ENCODE peak calls at places on chromosomes 1 and 21, in five cellular contexts. B, C, U, P and Y are unnamed samples.

GRCh38 chr21:27796106-27796505 is 829.2 kb upstream of the ADAMTS5 start:
- DNase-seq in B (no peak), C (peak), U (no peak), P (peak), Y (no peak)

GRCh38 chr1:84973493-84974334 is 23.2 kb downstream of the MCOLN2 start:
- DNase-seq in B (no peak), C (no peak), U (no peak), P (no peak), Y (no peak)

GRCh38 chr1:247212914-247213617 is 41.2 kb upstream of the ZNF124 start:
- DNase-seq in B (no peak), C (no peak), U (no peak), P (no peak), Y (no peak)

GRCh38 chr21:45351526-45352275 is 53.3 kb upstream of the COL18A1 start:
- DNase-seq in B (no peak), C (peak), U (no peak), P (no peak), Y (no peak)

GRCh38 chr1:58922302-58923089 is 138.6 kb upstream of the JUN start:
- DNase-seq in B (no peak), C (peak), U (no peak), P (no peak), Y (peak)

GRCh38 chr1:110393286-110393685 is 2.5 kb upstream of the SLC16A4 start:
- DNase-seq in B (no peak), C (no peak), U (no peak), P (no peak), Y (no peak)

GRCh38 chr1:92446546-92446945 is 40.2 kb downstream of the GFI1 start:
- DNase-seq in B (peak), C (peak), U (no peak), P (no peak), Y (no peak)

GRCh38 chr21:38142226-38142625 is 114.6 kb upstream of the KCNJ15 start:
- DNase-seq in B (no peak), C (no peak), U (no peak), P (no peak), Y (no peak)

GRCh38 chr1:78426398-78426797 is 64.4 kb upstream of the PTGFR start:
- DNase-seq in B (no peak), C (no peak), U (no peak), P (no peak), Y (no peak)

GRCh38 chr1:46183119-46183842 is 7.0 kb upstream of the P3R3URF start:
- DNase-seq in B (no peak), C (peak), U (peak), P (no peak), Y (no peak)

GRCh38 chr1:209417761-209418160 is 165.8 kb upstream of the CAMK1G start:
- DNase-seq in B (no peak), C (no peak), U (no peak), P (no peak), Y (no peak)

GRCh38 chr1:59674605-59675004 is 140.1 kb upstream of the HOOK1 start:
- DNase-seq in B (no peak), C (peak), U (no peak), P (no peak), Y (no peak)

GRCh38 chr1:32716312-32717126 is 13.9 kb upstream of the SYNC start:
- DNase-seq in B (peak), C (no peak), U (peak), P (peak), Y (no peak)

GRCh38 chr1:205989786-205990185 is 13.4 kb downstream of the RAB7B start:
- DNase-seq in B (no peak), C (no peak), U (no peak), P (no peak), Y (no peak)

GRCh38 chr1:170967042-170967910 is 31.9 kb downstream of the MROH9 start:
- DNase-seq in B (no peak), C (peak), U (peak), P (peak), Y (no peak)

GRCh38 chr1:33683913-33684312 is 180.0 kb upstream of the HMGB4 start:
- DNase-seq in B (no peak), C (no peak), U (no peak), P (peak), Y (no peak)

GRCh38 chr1:48242126-48242736 is 19.7 kb downstream of the SLC5A9 start:
- DNase-seq in B (no peak), C (no peak), U (no peak), P (no peak), Y (no peak)

GRCh38 chr1:77847621-77848080 is 40.8 kb upstream of the NEXN start:
- DNase-seq in B (no peak), C (no peak), U (no peak), P (no peak), Y (peak)

GRCh38 chr1:172252296-172252695 is 168.2 kb upstream of the C1orf105 start:
- DNase-seq in B (no peak), C (no peak), U (no peak), P (no peak), Y (no peak)

GRCh38 chr21:38352536-38353219 is 95.9 kb downstream of the KCNJ15 start:
- DNase-seq in B (peak), C (peak), U (peak), P (peak), Y (no peak)

GRCh38 chr1:23555949-23556640 is 3.2 kb downstream of the ID3 start:
- DNase-seq in B (no peak), C (peak), U (no peak), P (no peak), Y (no peak)

GRCh38 chr1:100130552-100131077 is 2.1 kb downstream of the SASS6 start:
- DNase-seq in B (no peak), C (peak), U (no peak), P (no peak), Y (no peak)

GRCh38 chr1:52237430-52237829 is 95.5 kb downstream of the ZFYVE9 start:
- DNase-seq in B (peak), C (peak), U (no peak), P (no peak), Y (no peak)

GRCh38 chr1:205595435-205595834 is 36.4 kb downstream of the ELK4 start:
- DNase-seq in B (no peak), C (no peak), U (no peak), P (no peak), Y (no peak)

GRCh38 chr1:184597652-184598357 is 156.9 kb downstream of the EDEM3 start:
- DNase-seq in B (no peak), C (peak), U (no peak), P (peak), Y (no peak)

GRCh38 chr1:81511281-81511680 is 289.5 kb upstream of the ADGRL2 start:
- DNase-seq in B (no peak), C (no peak), U (no peak), P (no peak), Y (no peak)

GRCh38 chr1:231160851-231161710 is 777 bp upstream of the TRIM67 start:
- DNase-seq in B (no peak), C (no peak), U (no peak), P (peak), Y (no peak)

GRCh38 chr1:247172956-247173355 is 1.1 kb upstream of the ZNF124 start:
- DNase-seq in B (no peak), C (no peak), U (no peak), P (no peak), Y (peak)

GRCh38 chr1:66867501-66867900 is 57.2 kb downstream of the DNAI4 start:
- DNase-seq in B (no peak), C (no peak), U (no peak), P (no peak), Y (no peak)

GRCh38 chr1:26701995-26702679 is 6.3 kb downstream of the ARID1A start:
- DNase-seq in B (no peak), C (no peak), U (no peak), P (no peak), Y (no peak)

GRCh38 chr21:32861871-32862270 is 90.3 kb upstream of the PAXBP1 start:
- DNase-seq in B (no peak), C (no peak), U (no peak), P (no peak), Y (no peak)

GRCh38 chr1:68442822-68443556 is 6.8 kb downstream of the RPE65 start:
- DNase-seq in B (peak), C (peak), U (peak), P (peak), Y (no peak)

GRCh38 chr1:223224465-223224864 is 81.4 kb upstream of the TLR5 start:
- DNase-seq in B (peak), C (no peak), U (no peak), P (no peak), Y (no peak)

GRCh38 chr1:233097546-233098254 is 147.3 kb downstream of the NTPCR start:
- DNase-seq in B (no peak), C (peak), U (no peak), P (no peak), Y (no peak)

DNA sequence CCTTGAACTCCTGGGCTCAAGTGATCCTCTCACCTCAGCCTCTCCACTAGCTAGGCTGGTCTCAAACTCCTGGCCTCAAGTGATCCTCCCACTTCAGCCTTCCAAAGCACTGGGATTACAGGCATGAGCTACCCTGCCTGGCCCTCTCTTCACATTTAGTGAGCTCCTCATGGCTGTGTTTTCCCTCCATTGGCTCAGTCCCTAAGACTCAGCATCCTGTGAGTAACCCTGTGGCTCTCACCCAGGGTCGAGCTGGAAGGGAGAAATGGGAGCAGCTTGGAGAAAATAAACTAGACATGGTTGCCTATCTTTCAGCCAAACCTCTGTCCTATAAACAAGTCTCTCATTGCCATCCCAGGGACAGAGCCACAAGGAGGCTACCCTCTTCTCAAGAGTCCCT is 17.5 kb downstream of the NCF2 start:
- DNase-seq in B (no peak), C (peak), U (no peak), P (no peak), Y (no peak)
- TF ChIP-seq RCOR1 in B (no peak), C (no peak), U (no peak), P (no peak), Y (no peak)

GRCh38 chr1:44300882-44301281 is 54.2 kb downstream of the ERI3 start:
- DNase-seq in B (no peak), C (no peak), U (no peak), P (no peak), Y (no peak)
- TF ChIP-seq RCOR1 in B (no peak), C (no peak), U (no peak), P (no peak), Y (no peak)

GRCh38 chr1:36555041-36555440 is 72.3 kb upstream of the CSF3R start:
- DNase-seq in B (no peak), C (no peak), U (no peak), P (no peak), Y (no peak)

GRCh38 chr1:36557041-36558000 is 74.6 kb upstream of the CSF3R start:
- DNase-seq in B (no peak), C (no peak), U (no peak), P (no peak), Y (no peak)

DNA sequence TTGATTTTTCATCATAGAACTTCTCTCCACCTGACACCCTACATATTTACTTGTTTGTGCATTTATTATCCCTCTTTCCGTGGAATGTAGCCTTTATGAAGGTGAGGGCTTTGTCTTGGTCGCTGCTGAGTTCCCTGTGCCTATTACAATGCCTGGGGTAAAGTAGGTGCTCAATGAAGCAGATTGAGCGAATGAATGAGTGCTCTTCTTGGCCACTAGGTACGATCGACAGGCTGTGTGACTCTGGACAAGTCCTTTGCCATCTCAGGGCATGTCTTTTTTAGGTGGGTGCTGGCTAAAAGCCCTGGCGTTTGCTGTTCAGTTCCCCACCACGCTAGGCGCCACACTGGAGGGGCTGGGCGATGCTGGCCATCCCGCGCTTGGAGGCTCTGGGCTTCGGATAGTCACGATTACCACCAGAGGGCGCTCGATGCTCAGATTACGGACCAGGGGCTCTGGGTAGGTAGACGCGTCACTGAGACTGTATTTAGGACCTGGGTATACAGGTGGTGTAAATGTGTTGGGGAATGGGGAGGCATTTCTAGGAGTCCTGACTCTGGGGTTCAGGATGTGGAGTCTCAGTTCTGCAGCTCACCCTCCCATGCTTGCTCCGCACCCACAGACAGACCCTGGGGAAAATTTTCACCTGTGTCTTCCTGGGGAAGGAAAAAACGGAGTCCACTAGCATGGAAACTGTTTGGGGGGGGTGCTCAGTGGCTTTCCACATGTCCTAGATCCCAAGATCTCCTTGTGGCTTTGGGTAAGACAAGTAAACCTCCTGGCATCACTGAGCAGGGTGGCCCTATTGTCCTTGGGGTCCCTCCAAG is 71.1 kb upstream of the CSF3R start:
- DNase-seq in B (peak), C (peak), U (peak), P (peak), Y (no peak)
- TF ChIP-seq RCOR1 in B (no peak), C (no peak), U (no peak), P (no peak), Y (no peak)

DNA sequence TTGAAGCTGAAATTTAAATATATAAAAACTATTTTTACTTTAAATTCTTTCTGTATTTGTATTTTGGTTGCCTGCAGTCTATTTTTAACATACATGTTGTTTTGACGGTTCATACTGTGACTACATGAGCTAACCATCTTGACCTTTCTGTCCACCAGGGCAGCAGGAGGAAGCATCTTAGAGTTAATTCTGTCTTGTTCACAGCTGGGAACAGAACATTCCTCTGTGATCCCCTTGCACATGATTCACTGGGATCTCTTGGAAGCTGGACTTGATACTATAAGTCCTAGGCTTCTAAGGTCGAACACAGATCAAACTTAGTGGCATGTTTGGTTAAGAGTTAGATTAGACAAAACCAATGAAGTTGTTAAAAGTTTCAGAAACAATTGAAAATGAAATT is 99.7 kb downstream of the NFIA start:
- DNase-seq in B (no peak), C (peak), U (peak), P (no peak), Y (no peak)
- TF ChIP-seq RCOR1 in B (no peak), C (no peak), U (no peak), P (no peak), Y (no peak)

DNA sequence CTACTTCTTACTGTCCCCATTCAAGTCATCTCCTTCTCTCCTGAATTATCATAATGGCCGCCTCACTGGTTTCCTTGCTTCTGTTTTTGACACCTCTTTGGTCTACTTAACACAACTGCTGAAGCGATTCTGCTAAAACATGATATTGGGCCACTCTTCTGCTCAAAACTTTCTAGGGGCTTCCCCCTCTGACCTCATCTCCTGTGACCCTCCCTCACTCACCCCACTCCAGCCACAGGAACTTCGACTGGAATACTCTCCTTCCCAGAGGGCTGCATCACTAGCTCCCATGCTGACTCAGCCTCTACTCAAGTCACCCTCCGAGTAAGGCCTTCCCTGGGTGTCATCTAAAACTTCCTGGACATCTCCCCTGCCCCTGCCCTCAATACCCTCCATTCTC is 35.7 kb downstream of the NRIP1 start:
- DNase-seq in B (no peak), C (no peak), U (no peak), P (no peak), Y (no peak)
- TF ChIP-seq RCOR1 in B (no peak), C (no peak), U (no peak), P (no peak), Y (no peak)

DNA sequence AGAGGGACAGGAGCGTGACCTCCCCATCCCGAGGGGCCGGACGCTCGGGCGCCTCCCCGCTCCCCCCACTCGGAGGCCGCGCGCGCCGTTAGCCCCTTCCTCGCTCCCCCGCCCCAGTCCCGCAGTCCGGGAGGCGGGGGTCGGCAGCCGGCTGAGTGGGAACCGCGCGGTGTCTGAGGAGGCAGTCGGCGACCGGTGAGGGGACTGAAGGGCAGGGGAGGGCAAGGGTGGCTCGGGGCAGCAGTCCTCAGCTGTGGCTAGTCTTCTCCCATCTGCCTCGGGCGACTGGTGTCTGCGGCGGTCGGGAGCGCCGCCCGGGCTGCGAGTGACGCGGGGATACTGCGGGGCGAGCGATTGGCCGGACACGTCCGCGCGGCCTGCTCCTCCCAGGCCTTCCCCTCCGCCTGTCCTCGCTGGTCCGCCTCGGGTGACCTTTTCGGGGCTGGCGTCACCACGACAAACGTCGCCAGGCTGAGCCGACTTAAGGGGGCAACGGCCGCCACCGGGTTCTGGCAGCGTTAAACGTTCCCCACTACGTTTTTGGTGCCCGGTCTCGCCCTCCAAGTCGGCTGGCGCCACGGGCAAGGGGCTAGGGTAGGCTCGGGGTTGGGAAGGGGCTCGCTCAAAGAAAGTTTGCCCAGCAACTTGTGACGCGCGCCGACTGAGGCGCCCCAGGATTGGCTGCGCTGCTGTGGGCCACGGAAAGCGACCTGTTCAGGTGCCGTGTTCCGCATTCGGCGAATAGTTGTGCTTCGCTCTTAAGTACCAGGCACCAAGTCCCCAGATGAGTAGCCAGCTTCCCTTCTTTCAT is 538 bp downstream of the ZNF672 start:
- DNase-seq in B (peak), C (peak), U (peak), P (peak), Y (no peak)
- TF ChIP-seq RCOR1 in B (no peak), C (no peak), U (no peak), P (no peak), Y (no peak)